ENCODE peak calls at places on chromosomes 2 and 18, in five cellular contexts. Q is endothelial cell, F is AG09309, N is bronchial epithelial cell, E is GM12864. V is an unnamed sample.

GRCh38 chr2:176830362-176830761 is 382.2 kb upstream of the HNRNPA3 start:
- DNase-seq in Q (peak), F (no peak), N (no peak), E (no peak), V (no peak)

GRCh38 chr2:95023222-95023597 is 2.3 kb upstream of the MAL start:
- DNase-seq in Q (no peak), F (no peak), N (no peak), E (no peak), V (no peak)

GRCh38 chr18:77118256-77119090 is 14.1 kb downstream of the MBP start:
- DNase-seq in Q (no peak), F (no peak), N (no peak), E (no peak), V (no peak)

GRCh38 chr2:158936978-158937377 is 31.5 kb upstream of the TANC1 start:
- DNase-seq in Q (peak), F (peak), N (peak), E (no peak), V (no peak)

GRCh38 chr2:32559136-32559535 is 68.7 kb upstream of the TTC27 start:
- DNase-seq in Q (no peak), F (no peak), N (no peak), E (no peak), V (no peak)

GRCh38 chr2:190578158-190579057 is 43.9 kb upstream of the NEMP2 start:
- DNase-seq in Q (no peak), F (no peak), N (peak), E (no peak), V (no peak)

GRCh38 chr18:24054130-24054529 is 39.6 kb downstream of the TTC39C start:
- DNase-seq in Q (no peak), F (no peak), N (peak), E (no peak), V (no peak)

GRCh38 chr18:29164020-29164706 is 987.2 kb upstream of the CDH2 start:
- DNase-seq in Q (no peak), F (peak), N (peak), E (no peak), V (no peak)

GRCh38 chr2:68889500-68889899 is 18.3 kb upstream of the BMP10 start:
- DNase-seq in Q (no peak), F (no peak), N (no peak), E (no peak), V (no peak)

GRCh38 chr2:129431881-129432280 is 547.6 kb upstream of the RAB6C start:
- DNase-seq in Q (no peak), F (no peak), N (no peak), E (no peak), V (no peak)

GRCh38 chr2:21326152-21326551 is 202.4 kb downstream of the TDRD15 start:
- DNase-seq in Q (no peak), F (no peak), N (no peak), E (no peak), V (no peak)

GRCh38 chr2:101063753-101064502 is 61.8 kb downstream of the RPL31 start:
- DNase-seq in Q (no peak), F (peak), N (no peak), E (no peak), V (no peak)

GRCh38 chr2:19073522-19073921 is 284.9 kb downstream of the OSR1 start:
- DNase-seq in Q (no peak), F (no peak), N (peak), E (no peak), V (no peak)

GRCh38 chr2:177929662-177930522 is 142.7 kb downstream of the PDE11A start:
- DNase-seq in Q (no peak), F (no peak), N (peak), E (no peak), V (no peak)

GRCh38 chr18:50523165-50523564 is 36.7 kb upstream of the MAPK4 start:
- DNase-seq in Q (no peak), F (no peak), N (no peak), E (no peak), V (no peak)

GRCh38 chr2:151927501-151928221 is 99.4 kb upstream of the ARL5A start:
- DNase-seq in Q (no peak), F (no peak), N (peak), E (no peak), V (no peak)

GRCh38 chr18:1037766-1038165 is 133.1 kb downstream of the ADCYAP1 start:
- DNase-seq in Q (no peak), F (no peak), N (no peak), E (no peak), V (peak)

GRCh38 chr2:7010376-7010775 is 93.2 kb downstream of the RNF144A start:
- DNase-seq in Q (no peak), F (peak), N (no peak), E (no peak), V (no peak)

GRCh38 chr18:22523481-22523880 is 105.8 kb upstream of the CTAGE1 start:
- DNase-seq in Q (no peak), F (no peak), N (no peak), E (no peak), V (no peak)

GRCh38 chr18:71966791-71967190 is 577.4 kb downstream of the CBLN2 start:
- DNase-seq in Q (no peak), F (no peak), N (no peak), E (no peak), V (no peak)

DNA sequence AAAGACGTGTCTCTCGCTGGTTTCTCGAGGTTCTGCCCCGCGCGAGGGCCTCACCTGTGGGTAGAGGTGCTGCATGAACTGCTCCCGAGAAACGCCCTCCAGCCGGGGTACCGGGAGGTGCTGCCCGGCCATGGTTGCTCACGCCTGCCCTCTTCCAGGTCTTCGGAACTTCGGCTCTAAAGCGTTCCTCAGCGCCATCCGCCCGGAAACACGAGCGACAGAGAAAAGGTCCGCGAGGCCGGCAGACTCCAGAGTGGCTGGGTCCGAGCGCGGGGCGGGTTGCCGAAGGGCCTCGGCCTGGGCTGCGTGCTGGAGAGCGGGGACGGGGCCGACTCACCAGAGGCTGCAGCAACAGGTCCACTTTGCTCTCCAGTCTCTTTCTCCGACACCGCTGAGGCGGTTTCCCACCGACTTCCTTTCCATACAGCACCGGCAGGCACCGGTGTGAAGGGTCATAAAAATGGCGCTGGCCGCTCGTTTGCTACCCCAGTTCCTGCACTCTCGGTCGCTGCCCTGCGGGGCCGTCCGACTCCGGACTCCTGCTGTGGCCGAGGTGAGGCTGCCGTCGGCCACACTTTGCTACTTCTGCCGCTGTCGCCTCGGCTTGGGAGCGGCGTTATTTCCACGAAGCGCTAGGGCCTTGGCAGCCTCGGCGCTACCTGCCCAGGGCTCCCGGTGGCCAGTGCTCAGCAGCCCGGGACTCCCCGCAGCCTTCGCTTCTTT is at the start of the genes MAIP1 and TYW5:
- DNase-seq in Q (peak), F (peak), N (peak), E (peak), V (peak)
- TF ChIP-seq CTCF in Q (no peak), F (peak), N (peak), E (no peak), V (no peak)

GRCh38 chr2:64922482-64923384 is 66.5 kb upstream of the SLC1A4 start:
- DNase-seq in Q (no peak), F (no peak), N (no peak), E (no peak), V (no peak)
- TF ChIP-seq CTCF in Q (no peak), F (no peak), N (no peak), E (no peak), V (no peak)

GRCh38 chr2:230772189-230772588 is 59.5 kb downstream of the CAB39 start:
- DNase-seq in Q (no peak), F (no peak), N (no peak), E (no peak), V (no peak)
- TF ChIP-seq CTCF in Q (no peak), F (no peak), N (no peak), E (no peak), V (no peak)

DNA sequence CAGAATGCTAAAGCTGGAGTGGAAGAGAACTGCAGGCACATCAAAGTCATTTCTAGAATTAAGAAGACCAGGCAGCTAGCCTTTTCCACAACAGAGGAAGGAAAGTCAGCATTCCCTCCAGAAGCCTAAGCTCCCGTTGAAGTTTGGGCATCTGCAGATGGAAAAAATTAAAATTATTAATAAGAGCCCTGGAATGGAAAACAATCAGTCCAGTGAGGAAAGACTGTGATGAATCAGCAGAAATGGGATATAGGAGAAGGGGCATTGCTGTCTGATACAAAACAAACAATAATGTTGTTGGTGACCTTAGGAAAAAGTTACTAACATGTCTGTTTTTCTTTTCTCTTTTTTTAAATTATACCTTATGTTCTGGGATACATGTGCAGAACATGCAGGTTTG is 450.7 kb upstream of the SLC14A2 start:
- DNase-seq in Q (no peak), F (peak), N (no peak), E (no peak), V (no peak)
- TF ChIP-seq CTCF in Q (no peak), F (no peak), N (no peak), E (no peak), V (no peak)

GRCh38 chr2:196433116-196433515 is 206.4 kb upstream of the CCDC150 start:
- DNase-seq in Q (no peak), F (no peak), N (no peak), E (no peak), V (no peak)
- TF ChIP-seq CTCF in Q (no peak), F (no peak), N (no peak), E (no peak), V (no peak)

GRCh38 chr2:65046633-65047407 is 9.4 kb upstream of the CEP68 start:
- DNase-seq in Q (no peak), F (no peak), N (no peak), E (no peak), V (no peak)
- TF ChIP-seq CTCF in Q (no peak), F (no peak), N (no peak), E (no peak), V (no peak)

DNA sequence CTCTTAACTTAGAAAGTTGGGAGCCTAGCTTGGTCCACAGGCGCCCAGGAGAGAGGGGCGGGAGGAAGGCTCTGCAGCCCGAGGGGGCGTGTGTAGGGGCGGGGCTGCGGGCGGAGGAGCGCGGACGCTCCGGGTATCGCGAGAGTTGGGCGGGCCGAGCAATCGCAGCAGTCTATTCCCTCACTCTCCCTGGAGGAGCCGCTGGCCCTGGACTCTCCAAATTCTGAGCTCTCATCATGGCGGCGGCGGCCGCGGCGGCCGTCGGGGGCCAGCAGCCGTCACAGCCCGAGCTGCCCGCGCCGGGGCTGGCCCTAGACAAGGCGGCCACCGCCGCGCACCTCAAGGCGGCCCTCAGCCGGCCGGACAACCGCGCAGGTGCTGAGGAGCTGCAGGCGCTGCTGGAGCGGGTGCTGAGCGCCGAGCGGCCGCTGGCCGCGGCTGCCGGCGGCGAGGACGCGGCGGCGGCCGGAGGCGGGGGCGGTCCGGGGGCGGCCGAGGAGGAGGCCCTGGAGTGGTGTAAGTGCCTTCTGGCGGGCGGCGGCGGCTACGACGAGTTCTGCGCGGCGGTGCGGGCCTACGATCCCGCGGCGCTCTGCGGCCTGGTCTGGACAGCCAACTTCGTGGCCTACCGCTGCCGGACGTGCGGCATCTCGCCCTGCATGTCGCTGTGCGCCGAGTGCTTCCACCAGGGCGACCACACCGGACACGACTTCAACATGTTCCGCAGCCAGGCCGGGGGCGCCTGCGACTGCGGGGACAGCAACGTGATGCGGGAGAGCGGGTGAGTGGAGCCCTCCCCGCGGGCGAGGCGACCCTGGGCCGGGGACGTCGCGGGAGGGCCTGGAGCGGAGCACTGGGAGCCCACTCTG is at the start of gene UBR3:
- DNase-seq in Q (peak), F (peak), N (peak), E (peak), V (peak)
- TF ChIP-seq CTCF in Q (no peak), F (no peak), N (no peak), E (no peak), V (no peak)

DNA sequence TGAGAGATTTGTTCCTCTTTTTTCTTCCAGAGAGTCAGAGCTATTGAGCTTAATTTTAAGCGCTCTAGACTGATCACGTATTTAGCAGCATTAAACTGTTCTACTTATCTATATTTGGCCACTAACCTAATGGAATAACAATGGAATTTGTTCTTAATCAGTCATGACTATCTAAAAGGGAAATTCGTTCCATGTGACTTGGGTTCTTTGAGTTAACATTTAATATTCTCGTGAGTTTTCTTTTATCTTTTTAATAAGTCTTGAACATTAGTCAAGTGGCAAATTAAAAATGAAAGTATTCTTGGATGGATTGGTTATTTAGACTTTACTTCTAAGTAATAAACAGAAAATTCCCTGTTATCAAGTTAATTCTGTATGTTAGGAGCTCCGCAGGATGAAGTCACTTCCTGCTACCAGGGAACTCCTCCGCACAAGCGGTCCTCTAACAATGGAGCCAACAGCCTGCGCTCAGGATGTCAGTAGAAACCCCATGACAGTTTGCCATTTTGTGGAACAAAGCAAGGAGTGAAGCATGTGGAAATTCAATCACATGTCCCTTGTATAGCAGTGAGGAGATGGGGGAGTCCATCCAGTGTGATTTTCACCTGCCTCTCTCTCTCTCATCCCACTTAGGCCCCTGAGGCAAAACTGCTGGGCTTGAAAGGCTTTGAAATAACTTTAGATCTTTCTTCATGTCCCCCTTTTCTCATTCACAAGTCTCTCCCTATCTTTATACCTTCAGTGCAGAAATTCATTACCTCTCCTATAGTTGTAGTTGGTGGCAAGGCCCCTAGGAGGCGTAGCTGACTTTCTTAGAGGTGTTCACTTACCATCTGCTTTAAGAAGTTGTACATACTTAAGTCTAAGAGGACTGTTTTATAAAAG is 138.1 kb downstream of the WDR7 start:
- DNase-seq in Q (peak), F (no peak), N (peak), E (no peak), V (peak)
- TF ChIP-seq CTCF in Q (peak), F (peak), N (peak), E (peak), V (peak)

V was measured in glutamatergic neuron.